ENCODE peak calls at places on chromosomes 2 and 18, in six cellular contexts. V is SJSA1, L is HT1080, C is MG63, J is posterior cingulate gyrus, W is NCI-H2081. Z is an unnamed sample.

GRCh38 chr2:142840438-142840837 is 37.0 kb upstream of the KYNU start:
- DNase-seq in W (no peak), V (no peak), C (no peak), L (no peak), J (no peak), Z (no peak)

GRCh38 chr2:189287982-189288494 is 108.5 kb upstream of the COL5A2 start:
- DNase-seq in C (no peak), W (no peak), L (peak; percentile 72), V (no peak), J (no peak), Z (peak; percentile 23)

GRCh38 chr2:71605781-71606241 is 152.4 kb downstream of the DYSF start:
- DNase-seq in W (no peak), C (no peak), L (no peak), V (peak; percentile 28), J (no peak), Z (peak; percentile 24)

GRCh38 chr18:52685316-52685715 is 345.3 kb downstream of the DCC start:
- DNase-seq in J (no peak), V (no peak), C (no peak), W (no peak), L (peak; percentile 51), Z (no peak)

GRCh38 chr18:70243545-70243944 is 38.1 kb upstream of the RTTN start:
- DNase-seq in V (no peak), L (no peak), J (no peak), W (no peak), C (no peak), Z (no peak)

GRCh38 chr2:3624059-3624794 is 29.3 kb downstream of the COLEC11 start:
- DNase-seq in L (no peak), C (no peak), W (no peak), V (peak; percentile 27), J (no peak), Z (no peak)

GRCh38 chr18:49768051-49768391 is 45.3 kb downstream of the ACAA2 start:
- DNase-seq in V (peak; percentile 60), W (no peak), J (no peak), L (peak; percentile 65), C (peak; percentile 38), Z (no peak)

GRCh38 chr2:134260726-134261125 is 6.9 kb downstream of the MGAT5 start:
- DNase-seq in L (peak; percentile 36), V (no peak), J (no peak), W (no peak), C (peak; percentile 57), Z (no peak)

GRCh38 chr2:17318013-17318412 is 200.2 kb downstream of the RAD51AP2 start:
- DNase-seq in J (no peak), L (no peak), W (no peak), V (no peak), C (no peak), Z (no peak)

GRCh38 chr2:204795156-204795555 is 249.9 kb downstream of the PARD3B start:
- DNase-seq in L (peak; percentile 69), C (peak; percentile 49), W (no peak), V (no peak), J (no peak), Z (no peak)

GRCh38 chr2:120469486-120469885 is 123.5 kb downstream of the INHBB start:
- DNase-seq in L (no peak), V (no peak), J (no peak), W (no peak), C (peak; percentile 38), Z (no peak)

GRCh38 chr2:188819781-188820180 is 154.4 kb upstream of the COL3A1 start:
- DNase-seq in J (no peak), W (no peak), L (no peak), C (no peak), V (no peak), Z (no peak)

GRCh38 chr18:961644-962355 is 57.1 kb downstream of the ADCYAP1 start:
- DNase-seq in L (peak; percentile 44), V (no peak), C (peak; percentile 12), W (no peak), J (peak; percentile 26), Z (peak; percentile 6)

GRCh38 chr2:209426432-209426831 is 2.6 kb downstream of the MAP2 start:
- DNase-seq in J (no peak), W (peak; percentile 49), C (no peak), L (no peak), V (no peak), Z (no peak)

GRCh38 chr18:3329471-3329870 is 67.5 kb downstream of the MYL12B start:
- DNase-seq in C (no peak), J (no peak), W (no peak), L (peak; percentile 56), V (no peak), Z (no peak)

GRCh38 chr2:202327887-202328286 is 48.2 kb upstream of the BMPR2 start:
- DNase-seq in L (no peak), C (no peak), W (no peak), J (no peak), V (no peak), Z (no peak)

GRCh38 chr2:73244580-73244979 is 10.5 kb downstream of the CCT7 start:
- DNase-seq in C (no peak), V (no peak), J (no peak), W (no peak), L (no peak), Z (no peak)

GRCh38 chr2:46143401-46144132 is 153.6 kb upstream of the EPAS1 start:
- DNase-seq in C (no peak), V (no peak), J (no peak), W (no peak), L (no peak), Z (no peak)

GRCh38 chr2:209388416-209389037 is 35.3 kb upstream of the MAP2 start:
- DNase-seq in L (no peak), J (no peak), C (no peak), V (no peak), W (no peak), Z (no peak)

Z was measured in CD8-positive, alpha-beta memory T cell.